ENCODE peak calls at places on chromosomes 12 and 14, in six cellular contexts. D is left cardiac atrium, R is aorta, Z is endothelial cell, P is B cell, N is heart left ventricle. S is an unnamed sample.

GRCh38 chr14:92486881-92487280 is 26.7 kb upstream of the RIN3 start:
- DNase-seq in D (no peak), R (no peak), Z (no peak), P (no peak), N (no peak), S (no peak)

GRCh38 chr12:44317651-44318126 is 481.8 kb downstream of the TMEM117 start:
- DNase-seq in D (no peak), R (no peak), Z (no peak), P (no peak), N (no peak), S (no peak)

GRCh38 chr14:99430491-99430890 is 50.2 kb downstream of the SETD3 start:
- DNase-seq in D (no peak), R (no peak), Z (peak; percentile 56), P (peak; percentile 52), N (no peak), S (no peak)

GRCh38 chr12:98743362-98743953 is 98.4 kb downstream of the APAF1 start:
- DNase-seq in D (no peak), R (no peak), Z (peak; percentile 69), P (peak; percentile 14), N (no peak), S (no peak)

GRCh38 chr12:48602192-48602989 is 32.5 kb upstream of the LALBA start:
- DNase-seq in D (no peak), R (no peak), Z (no peak), P (no peak), N (no peak), S (no peak)

GRCh38 chr12:92539966-92540791 is 162.6 kb upstream of the PLEKHG7 start:
- DNase-seq in D (peak; percentile 22), R (peak; percentile 44), Z (no peak), P (peak; percentile 46), N (peak; percentile 66), S (no peak)

GRCh38 chr14:102464846-102465341 is 44.7 kb downstream of the ANKRD9 start:
- DNase-seq in D (no peak), R (no peak), Z (no peak), P (no peak), N (no peak), S (no peak)

GRCh38 chr12:127101086-127101485 is 1165.9 kb upstream of the TMEM132C start:
- DNase-seq in D (no peak), R (no peak), Z (no peak), P (no peak), N (no peak), S (no peak)

GRCh38 chr12:126667340-126667739 is 1599.6 kb upstream of the TMEM132C start:
- DNase-seq in D (no peak), R (no peak), Z (no peak), P (no peak), N (no peak), S (no peak)

GRCh38 chr12:56488041-56488955 is at the start of gene GLS2:
- DNase-seq in D (peak; percentile 82), R (peak; percentile 81), Z (peak; percentile 45), P (peak; percentile 82), N (peak; percentile 82), S (peak; percentile 53)

GRCh38 chr12:50859621-50860020 is 16.9 kb downstream of the TMPRSS12 start:
- DNase-seq in D (no peak), R (no peak), Z (no peak), P (no peak), N (no peak), S (no peak)

GRCh38 chr14:32938719-32939253 is at the start of gene NPAS3:
- DNase-seq in D (peak; percentile 27), R (no peak), Z (peak; percentile 46), P (no peak), N (peak; percentile 55), S (no peak)

GRCh38 chr12:76757694-76758093 is 6.2 kb upstream of the ZDHHC17 start:
- DNase-seq in D (no peak), R (no peak), Z (no peak), P (no peak), N (no peak), S (no peak)

GRCh38 chr14:85817430-85817829 is 287.5 kb downstream of the FLRT2 start:
- DNase-seq in D (no peak), R (no peak), Z (no peak), P (no peak), N (no peak), S (no peak)

GRCh38 chr14:85867450-85867849 is 337.5 kb downstream of the FLRT2 start:
- DNase-seq in D (no peak), R (no peak), Z (peak; percentile 10), P (no peak), N (no peak), S (no peak)

GRCh38 chr14:21098134-21098891 is at the start of gene ZNF219:
- DNase-seq in D (peak; percentile 75), R (peak; percentile 73), Z (peak; percentile 48), P (peak; percentile 63), N (peak; percentile 77), S (no peak)

GRCh38 chr14:103561381-103562134 is 899 bp downstream of the BAG5 start:
- DNase-seq in D (peak; percentile 75), R (peak; percentile 59), Z (peak; percentile 69), P (no peak), N (peak; percentile 64), S (no peak)

GRCh38 chr12:32535260-32535999 is 136.1 kb downstream of the FGD4 start:
- DNase-seq in D (peak; percentile 83), R (peak; percentile 88), Z (peak; percentile 9), P (peak; percentile 39), N (peak; percentile 90), S (no peak)

GRCh38 chr12:21831671-21832357 is 57.3 kb upstream of the KCNJ8 start:
- DNase-seq in D (peak; percentile 29), R (peak; percentile 49), Z (no peak), P (no peak), N (no peak), S (no peak)

GRCh38 chr12:94560416-94561221 is 89.7 kb downstream of the TMCC3 start:
- DNase-seq in D (no peak), R (no peak), Z (no peak), P (peak; percentile 35), N (no peak), S (peak; percentile 36)

GRCh38 chr12:56905852-56906251 is 28.4 kb downstream of the SDR9C7 start:
- DNase-seq in D (no peak), R (no peak), Z (no peak), P (no peak), N (no peak), S (no peak)

GRCh38 chr14:52052289-52052943 is 16.4 kb downstream of the NID2 start:
- DNase-seq in D (peak; percentile 48), R (no peak), Z (no peak), P (no peak), N (no peak), S (no peak)

GRCh38 chr12:26523708-26524150 is 309.3 kb downstream of the ITPR2 start:
- DNase-seq in D (peak; percentile 91), R (peak; percentile 93), Z (no peak), P (no peak), N (peak; percentile 87), S (no peak)

GRCh38 chr12:22396253-22396652 is 61.7 kb upstream of the ST8SIA1 start:
- DNase-seq in D (no peak), R (no peak), Z (no peak), P (no peak), N (no peak), S (no peak)

GRCh38 chr12:104669851-104670337 is 213.1 kb downstream of the CHST11 start:
- DNase-seq in D (peak; percentile 50), R (peak; percentile 73), Z (no peak), P (peak; percentile 55), N (peak; percentile 74), S (peak; percentile 53)

GRCh38 chr14:50600849-50601248 is 40.9 kb downstream of the ATL1 start:
- DNase-seq in D (no peak), R (no peak), Z (no peak), P (no peak), N (no peak), S (no peak)

S was measured in GM12878.